ENCODE peak calls at places on chromosomes 3 and 15, in four cellular contexts. J, K, G and X are unnamed samples.

GRCh38 chr15:66066439-66066838 is 187.1 kb downstream of the MEGF11 start:
- DNase-seq in G (no peak), J (no peak), K (no peak), X (no peak)

GRCh38 chr3:130565224-130565623 is 48.2 kb downstream of the COL6A6 start:
- DNase-seq in J (no peak), G (no peak), K (no peak), X (no peak)

GRCh38 chr3:112333386-112334334 is 704 bp downstream of the CD200 start:
- DNase-seq in G (peak), K (no peak), J (no peak), X (no peak)

GRCh38 chr15:94098877-94099606 is 132.3 kb upstream of the MCTP2 start:
- DNase-seq in K (no peak), G (no peak), J (no peak), X (no peak)

GRCh38 chr3:152175576-152175883 is 93.2 kb upstream of the MBNL1 start:
- DNase-seq in J (no peak), K (no peak), G (no peak), X (no peak)

GRCh38 chr3:14703128-14703750 is 28.3 kb downstream of the C3orf20 start:
- DNase-seq in K (no peak), G (no peak), J (no peak), X (no peak)

GRCh38 chr3:133821767-133822638 is 16.4 kb downstream of the SRPRB start:
- DNase-seq in G (peak), J (no peak), K (no peak), X (peak)

GRCh38 chr15:39013262-39013661 is 448.6 kb upstream of the RASGRP1 start:
- DNase-seq in K (no peak), G (no peak), J (no peak), X (no peak)

GRCh38 chr15:69035205-69035917 is 20.9 kb downstream of the NOX5 start:
- DNase-seq in K (no peak), G (peak), J (no peak), X (peak)

GRCh38 chr3:197023241-197023997 is 6.2 kb downstream of the MELTF start:
- DNase-seq in G (peak), J (no peak), K (no peak), X (peak)

GRCh38 chr3:30663533-30664241 is 57.3 kb downstream of the TGFBR2 start:
- DNase-seq in K (no peak), G (no peak), J (no peak), X (no peak)

GRCh38 chr3:71695000-71695482 is 30.2 kb downstream of the EIF4E3 start:
- DNase-seq in K (no peak), G (no peak), J (no peak), X (no peak)

GRCh38 chr3:191154827-191155226 is 44.2 kb upstream of the OSTN start:
- DNase-seq in K (no peak), J (no peak), G (no peak), X (no peak)

GRCh38 chr3:17741621-17742091 is 775 bp downstream of the TBC1D5 start:
- DNase-seq in J (no peak), K (no peak), G (no peak), X (no peak)

GRCh38 chr3:187368251-187368733 is at the start of gene RTP4:
- DNase-seq in K (no peak), J (peak), G (no peak), X (peak)

GRCh38 chr3:11532865-11533490 is 110.7 kb downstream of the VGLL4 start:
- DNase-seq in G (no peak), J (no peak), K (no peak), X (no peak)

GRCh38 chr15:34693053-34693744 is 61.6 kb downstream of the GJD2 start:
- DNase-seq in J (no peak), K (no peak), G (no peak), X (no peak)

GRCh38 chr15:67050522-67051087 is 14.8 kb upstream of the SMAD3 start:
- DNase-seq in J (no peak), G (no peak), K (no peak), X (no peak)

GRCh38 chr15:42131826-42132806 is 24.3 kb downstream of the PLA2G4F start:
- DNase-seq in K (no peak), G (no peak), J (no peak), X (peak)

GRCh38 chr3:182136008-182136910 is 424.5 kb downstream of the SOX2 start:
- DNase-seq in G (no peak), K (no peak), J (no peak), X (no peak)

GRCh38 chr3:61875488-61875887 is 314.1 kb downstream of the PTPRG start:
- DNase-seq in G (no peak), K (no peak), J (no peak), X (no peak)

GRCh38 chr3:138944842-138945645 is 1.9 kb downstream of the FOXL2 start:
- DNase-seq in K (no peak), J (peak), G (peak), X (peak)

GRCh38 chr3:108183971-108184370 is 38.3 kb downstream of the IFT57 start:
- DNase-seq in K (no peak), J (no peak), G (no peak), X (no peak)

GRCh38 chr15:80890341-80890972 is 99.2 kb downstream of the MESD start:
- DNase-seq in J (no peak), K (no peak), G (no peak), X (no peak)

GRCh38 chr3:57091471-57091870 is 31.0 kb downstream of the SPATA12 start:
- DNase-seq in J (no peak), G (no peak), K (no peak), X (no peak)

GRCh38 chr15:60096157-60096556 is 92.0 kb downstream of the FOXB1 start:
- DNase-seq in J (no peak), K (no peak), G (no peak), X (no peak)

GRCh38 chr3:71709908-71710511 is 15.2 kb downstream of the EIF4E3 start:
- DNase-seq in G (no peak), K (no peak), J (no peak), X (no peak)

GRCh38 chr3:113717308-113717707 is 20.9 kb upstream of the USF3 start:
- DNase-seq in K (no peak), G (no peak), J (no peak), X (no peak)

GRCh38 chr3:118447326-118447725 is 587.3 kb downstream of the IGSF11 start:
- DNase-seq in J (no peak), G (no peak), K (no peak), X (no peak)

GRCh38 chr3:4740397-4741105 is 238.7 kb upstream of the BHLHE40 start:
- DNase-seq in K (no peak), J (no peak), G (no peak), X (no peak)

GRCh38 chr3:194671511-194671899 is 486 bp downstream of the LSG1 start:
- DNase-seq in J (no peak), K (no peak), G (peak), X (no peak)

GRCh38 chr3:15450611-15451467 is 23.4 kb downstream of the EAF1 start:
- DNase-seq in J (no peak), G (no peak), K (no peak), X (no peak)

GRCh38 chr3:119295816-119296484 is 1.8 kb downstream of the ARHGAP31 start:
- DNase-seq in K (no peak), J (no peak), G (no peak), X (no peak)

GRCh38 chr3:161284989-161285388 is 63.9 kb downstream of the NMD3 start:
- DNase-seq in G (no peak), K (no peak), J (no peak), X (no peak)

GRCh38 chr3:32438596-32439344 is 47.1 kb downstream of the CMTM7 start:
- DNase-seq in J (no peak), G (no peak), K (no peak), X (peak)

GRCh38 chr3:102038477-102039142 is 189.3 kb downstream of the NFKBIZ start:
- DNase-seq in G (no peak), K (no peak), J (no peak), X (no peak)

GRCh38 chr3:17155951-17156350 is 271.2 kb downstream of the PLCL2 start:
- DNase-seq in G (no peak), K (no peak), J (no peak), X (no peak)

GRCh38 chr15:99021027-99021624 is 13.5 kb upstream of the PGPEP1L start:
- DNase-seq in J (no peak), K (no peak), G (no peak), X (no peak)

GRCh38 chr3:143078883-143079282 is 40.7 kb upstream of the CHST2 start:
- DNase-seq in J (no peak), G (no peak), K (no peak), X (no peak)